ENCODE peak calls at places on chromosomes 5 and 9, in seven cellular contexts. S, H, Y, B, G, P and X are unnamed samples. For H3K4me1, the result is how much of the 10 kb centered on the place peaks cover.

GRCh38 chr5:53343187-53343586 is 137.2 kb upstream of the FST start:
- DNase-seq in S (peak), H (no peak), Y (no peak), B (no peak), G (no peak), P (no peak), X (no peak)

GRCh38 chr9:85645909-85646627 is 95.7 kb downstream of the AGTPBP1 start:
- DNase-seq in S (no peak), H (no peak), Y (no peak), B (no peak), G (no peak), P (no peak), X (no peak)

GRCh38 chr9:95817205-95817604 is 58.3 kb upstream of the ERCC6L2 start:
- DNase-seq in S (no peak), H (no peak), Y (no peak), B (no peak), G (no peak), P (no peak), X (no peak)

GRCh38 chr9:137175345-137175961 is 3.6 kb upstream of the TMEM210 start:
- DNase-seq in S (no peak), H (no peak), Y (no peak), B (no peak), G (no peak), P (peak), X (no peak)

GRCh38 chr5:172779968-172780350 is 9.0 kb upstream of the DUSP1 start:
- DNase-seq in S (no peak), H (no peak), Y (no peak), B (no peak), G (no peak), P (no peak), X (no peak)

GRCh38 chr5:180084638-180085561 is 13.3 kb upstream of the RNF130 start:
- DNase-seq in S (no peak), H (no peak), Y (no peak), B (no peak), G (no peak), P (peak), X (no peak)

GRCh38 chr5:35202319-35203111 is 27.8 kb downstream of the PRLR start:
- DNase-seq in S (peak), H (peak), Y (peak), B (peak), G (no peak), P (peak), X (peak)

GRCh38 chr9:137149367-137149766 is 10.4 kb downstream of the GRIN1 start:
- DNase-seq in S (no peak), H (no peak), Y (no peak), B (no peak), G (no peak), P (peak), X (no peak)

GRCh38 chr5:10599828-10600227 is 36.0 kb downstream of the ANKRD33B start:
- DNase-seq in S (peak), H (no peak), Y (no peak), B (no peak), G (no peak), P (no peak), X (peak)

GRCh38 chr5:109656829-109657228 is 32.9 kb upstream of the MAN2A1 start:
- DNase-seq in S (peak), H (peak), Y (peak), B (peak), G (no peak), P (peak), X (peak)

GRCh38 chr5:92850886-92851285 is 730.1 kb downstream of the NR2F1-AS1 start:
- DNase-seq in S (no peak), H (no peak), Y (no peak), B (no peak), G (no peak), P (no peak), X (no peak)

GRCh38 chr9:127519301-127520166 is 68.2 kb downstream of the LRSAM1 start:
- DNase-seq in S (peak), H (no peak), Y (no peak), B (no peak), G (no peak), P (peak), X (peak)

GRCh38 chr5:163360681-163361080 is 76.7 kb upstream of the CCNG1 start:
- DNase-seq in S (no peak), H (no peak), Y (no peak), B (no peak), G (no peak), P (no peak), X (no peak)

GRCh38 chr5:97839338-97840081 is 656.5 kb upstream of the RIOK2 start:
- DNase-seq in S (peak), H (no peak), Y (no peak), B (no peak), G (no peak), P (no peak), X (no peak)

GRCh38 chr5:57566914-57567313 is 84.3 kb upstream of the ACTBL2 start:
- DNase-seq in S (peak), H (no peak), Y (no peak), B (no peak), G (no peak), P (no peak), X (no peak)

GRCh38 chr5:135353952-135354721 is 44.9 kb downstream of the MACROH2A1 start:
- DNase-seq in S (peak), H (no peak), Y (no peak), B (no peak), G (no peak), P (no peak), X (no peak)

GRCh38 chr5:14806452-14806851 is 65.1 kb downstream of the ANKH start:
- DNase-seq in S (peak), H (peak), Y (peak), B (no peak), G (no peak), P (no peak), X (no peak)
- H3K4me1 ChIP-seq in S (under half), H (under half), Y (under half), B (under half), G (under half), P (under half), X (under half)

DNA sequence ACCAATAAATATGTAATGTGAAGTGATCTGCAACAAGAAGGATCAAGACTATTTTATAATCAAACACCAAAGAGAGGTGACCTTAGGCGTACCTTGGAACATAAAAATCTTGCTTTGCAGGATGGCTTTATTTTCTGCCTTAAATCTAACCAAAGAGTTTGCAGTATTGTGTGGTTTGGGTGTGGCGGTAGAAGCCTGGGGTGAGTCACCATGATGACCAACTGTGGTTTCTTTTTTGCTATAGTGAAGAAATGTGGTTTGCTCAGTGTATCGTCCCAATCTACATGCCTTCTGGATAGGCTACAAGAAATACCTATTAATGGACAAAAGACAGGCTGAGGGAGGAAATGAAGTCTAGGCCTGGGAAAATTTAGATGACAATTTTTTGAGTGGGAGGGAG is 5.1 kb upstream of the CAST start:
- DNase-seq in S (peak), H (peak), Y (peak), B (no peak), G (no peak), P (no peak), X (peak)
- H3K4me1 ChIP-seq in S (under half), H (under half), Y (under half), B (under half), G (under half), P (under half), X (half or more)

DNA sequence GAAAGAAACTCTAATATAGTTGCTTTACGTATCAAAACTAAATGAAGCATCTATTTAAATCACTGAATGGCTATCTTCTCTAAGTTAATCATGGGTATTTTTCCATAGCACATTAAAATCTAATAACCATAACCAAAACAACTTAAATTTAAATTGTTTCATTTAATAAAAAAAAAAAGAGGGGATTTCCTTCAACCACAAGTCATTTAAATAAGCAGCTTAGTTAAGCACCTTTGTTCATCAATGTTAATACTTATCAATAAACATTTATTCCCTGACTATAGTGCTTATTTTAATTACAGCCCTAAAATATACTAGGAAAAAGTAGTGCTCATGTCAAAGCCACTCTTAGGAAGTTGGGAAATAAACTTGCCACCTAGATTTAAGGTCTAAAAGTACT is 30.3 kb downstream of the ZNF608 start:
- DNase-seq in S (no peak), H (no peak), Y (no peak), B (no peak), G (no peak), P (no peak), X (no peak)
- H3K4me1 ChIP-seq in S (under half), H (under half), Y (under half), B (under half), G (under half), P (under half), X (under half)

GRCh38 chr5:38534122-38534408 is 22.4 kb downstream of the LIFR start:
- DNase-seq in S (no peak), H (no peak), Y (no peak), B (no peak), G (no peak), P (no peak), X (no peak)

GRCh38 chr5:38532165-38532669 is 24.2 kb downstream of the LIFR start:
- DNase-seq in S (no peak), H (no peak), Y (no peak), B (no peak), G (no peak), P (no peak), X (no peak)

GRCh38 chr5:38533286-38534121 is 22.9 kb downstream of the LIFR start:
- DNase-seq in S (no peak), H (no peak), Y (no peak), B (no peak), G (no peak), P (no peak), X (no peak)

GRCh38 chr5:38529955-38530644 is 26.3 kb downstream of the LIFR start:
- DNase-seq in S (no peak), H (no peak), Y (no peak), B (no peak), G (no peak), P (no peak), X (no peak)

GRCh38 chr5:38531518-38531917 is 24.9 kb downstream of the LIFR start:
- DNase-seq in S (no peak), H (no peak), Y (no peak), B (no peak), G (no peak), P (no peak), X (no peak)
- H3K4me1 ChIP-seq in S (under half), H (under half), Y (under half), B (under half), G (under half), P (under half), X (under half)

GRCh38 chr5:167812871-167813270 is 478.6 kb upstream of the WWC1 start:
- DNase-seq in S (no peak), H (no peak), Y (no peak), B (no peak), G (no peak), P (no peak), X (no peak)

GRCh38 chr5:167813381-167813780 is 478.1 kb upstream of the WWC1 start:
- DNase-seq in S (peak), H (no peak), Y (no peak), B (no peak), G (no peak), P (no peak), X (no peak)

GRCh38 chr5:167816864-167817263 is 474.6 kb upstream of the WWC1 start:
- DNase-seq in S (no peak), H (no peak), Y (no peak), B (no peak), G (no peak), P (no peak), X (no peak)

GRCh38 chr5:167816354-167816753 is 475.1 kb upstream of the WWC1 start:
- DNase-seq in S (peak), H (no peak), Y (peak), B (no peak), G (no peak), P (no peak), X (no peak)

GRCh38 chr5:167814828-167815227 is 476.6 kb upstream of the WWC1 start:
- DNase-seq in S (peak), H (peak), Y (no peak), B (no peak), G (no peak), P (no peak), X (peak)
- H3K4me1 ChIP-seq in S (under half), H (under half), Y (under half), B (under half), G (under half), P (under half), X (under half)

GRCh38 chr9:33137781-33138264 is 29.3 kb downstream of the B4GALT1 start:
- DNase-seq in S (no peak), H (no peak), Y (peak), B (no peak), G (no peak), P (no peak), X (no peak)

GRCh38 chr9:33136721-33137120 is 30.4 kb downstream of the B4GALT1 start:
- DNase-seq in S (no peak), H (no peak), Y (peak), B (no peak), G (no peak), P (no peak), X (no peak)

GRCh38 chr9:33133186-33133585 is 34.0 kb downstream of the B4GALT1 start:
- DNase-seq in S (no peak), H (no peak), Y (peak), B (no peak), G (no peak), P (no peak), X (no peak)

GRCh38 chr9:33137271-33137670 is 29.9 kb downstream of the B4GALT1 start:
- DNase-seq in S (no peak), H (no peak), Y (peak), B (no peak), G (no peak), P (no peak), X (no peak)

GRCh38 chr9:33135086-33135958 is 31.8 kb downstream of the B4GALT1 start:
- DNase-seq in S (no peak), H (peak), Y (peak), B (no peak), G (no peak), P (no peak), X (no peak)
- H3K4me1 ChIP-seq in S (under half), H (under half), Y (half or more), B (half or more), G (under half), P (half or more), X (under half)

GRCh38 chr5:151700816-151701215 is 14.1 kb upstream of the SPARC start:
- DNase-seq in S (no peak), H (no peak), Y (no peak), B (no peak), G (no peak), P (no peak), X (no peak)
- H3K4me1 ChIP-seq in S (under half), H (under half), Y (half or more), B (under half), G (under half), P (under half), X (under half)

GRCh38 chr5:149414405-149415244 is 35.5 kb upstream of the IL17B start:
- DNase-seq in S (peak), H (no peak), Y (peak), B (no peak), G (no peak), P (no peak), X (peak)
- H3K4me1 ChIP-seq in S (half or more), H (under half), Y (half or more), B (under half), G (under half), P (under half), X (half or more)

GRCh38 chr5:115579747-115580173 is 22.5 kb downstream of the TICAM2 start:
- DNase-seq in S (peak), H (no peak), Y (no peak), B (no peak), G (no peak), P (no peak), X (no peak)
- H3K4me1 ChIP-seq in S (under half), H (under half), Y (under half), B (under half), G (under half), P (under half), X (under half)

GRCh38 chr9:15389636-15390035 is 33.0 kb upstream of the SNAPC3 start:
- DNase-seq in S (no peak), H (no peak), Y (no peak), B (no peak), G (no peak), P (no peak), X (no peak)
- H3K4me1 ChIP-seq in S (under half), H (under half), Y (under half), B (under half), G (under half), P (under half), X (under half)